ENCODE peak calls at places on chromosome 13, in seven cellular contexts. G is breast epithelium, V is Panc1, T is spleen, Q is stomach, J is sigmoid colon, W is HepG2. B is an unnamed sample. For H3K4me1, the result is how much of the 10 kb centered on the place peaks cover.

GRCh38 chr13:98450495-98451167 is 126.3 kb downstream of the STK24 start:
- DNase-seq in G (no peak), V (no peak), T (no peak), Q (no peak), J (peak), W (peak), B (no peak)

GRCh38 chr13:28746289-28746612 is 27.5 kb upstream of the SLC46A3 start:
- DNase-seq in G (no peak), V (no peak), T (no peak), Q (no peak), J (no peak), W (no peak), B (no peak)

GRCh38 chr13:47831265-47831664 is 169.8 kb downstream of the SUCLA2 start:
- DNase-seq in G (no peak), V (no peak), T (no peak), Q (no peak), J (no peak), W (peak), B (no peak)

GRCh38 chr13:40340368-40341085 is 325.9 kb downstream of the FOXO1 start:
- DNase-seq in G (no peak), V (no peak), T (no peak), Q (no peak), J (no peak), W (no peak), B (no peak)

GRCh38 chr13:50678464-50679162 is 164.9 kb downstream of the DLEU7 start:
- DNase-seq in G (no peak), V (no peak), T (no peak), Q (no peak), J (no peak), W (no peak), B (no peak)

GRCh38 chr13:51978836-51979556 is 32.3 kb downstream of the ATP7B start:
- DNase-seq in G (no peak), V (no peak), T (no peak), Q (no peak), J (no peak), W (peak), B (no peak)

GRCh38 chr13:52597676-52598075 is 44.6 kb upstream of the HNRNPA1L2 start:
- DNase-seq in G (no peak), V (no peak), T (no peak), Q (no peak), J (no peak), W (no peak), B (no peak)

GRCh38 chr13:26965976-26966375 is 205.4 kb upstream of the GPR12 start:
- DNase-seq in G (no peak), V (no peak), T (no peak), Q (peak), J (peak), W (no peak), B (no peak)

GRCh38 chr13:65913173-65913572 is 1317.0 kb downstream of the PCDH9 start:
- DNase-seq in G (no peak), V (no peak), T (no peak), Q (no peak), J (no peak), W (no peak), B (no peak)

GRCh38 chr13:112775791-112776279 is 86.0 kb downstream of the ATP11A start:
- DNase-seq in G (no peak), V (no peak), T (no peak), Q (no peak), J (no peak), W (no peak), B (peak)

GRCh38 chr13:102903659-102904407 is 58.0 kb downstream of the ERCC5 start:
- DNase-seq in G (no peak), V (no peak), T (no peak), Q (no peak), J (no peak), W (no peak), B (no peak)

GRCh38 chr13:96072392-96072791 is 17.5 kb upstream of the HS6ST3 start:
- DNase-seq in G (no peak), V (no peak), T (no peak), Q (no peak), J (no peak), W (no peak), B (no peak)

GRCh38 chr13:76189882-76190519 is 553.9 kb downstream of the LMO7 start:
- DNase-seq in G (no peak), V (no peak), T (peak), Q (no peak), J (no peak), W (no peak), B (no peak)

GRCh38 chr13:34933786-34934185 is 8.3 kb upstream of the NBEA start:
- DNase-seq in G (no peak), V (no peak), T (no peak), Q (no peak), J (no peak), W (no peak), B (no peak)

GRCh38 chr13:110726726-110727125 is 13.2 kb downstream of the ING1 start:
- DNase-seq in G (no peak), V (no peak), T (peak), Q (no peak), J (no peak), W (no peak), B (no peak)

GRCh38 chr13:43085545-43085944 is 62.2 kb downstream of the DNAJC15 start:
- DNase-seq in G (no peak), V (peak), T (no peak), Q (no peak), J (no peak), W (no peak), B (no peak)

GRCh38 chr13:65999441-65999840 is 1230.7 kb downstream of the PCDH9 start:
- DNase-seq in G (no peak), V (no peak), T (no peak), Q (no peak), J (no peak), W (no peak), B (no peak)

GRCh38 chr13:25059166-25059565 is 36.8 kb upstream of the PABPC3 start:
- DNase-seq in G (no peak), V (no peak), T (no peak), Q (no peak), J (no peak), W (no peak), B (no peak)

GRCh38 chr13:72166102-72166660 is 299.2 kb upstream of the DACH1 start:
- DNase-seq in G (no peak), V (no peak), T (no peak), Q (no peak), J (no peak), W (no peak), B (no peak)

GRCh38 chr13:20160346-20161274 is at the start of gene GJA3:
- DNase-seq in G (no peak), V (no peak), T (peak), Q (no peak), J (no peak), W (no peak), B (no peak)

GRCh38 chr13:109790071-109790470 is 3.7 kb upstream of the IRS2 start:
- DNase-seq in G (no peak), V (no peak), T (no peak), Q (no peak), J (no peak), W (no peak), B (no peak)

GRCh38 chr13:48304132-48304876 is 753 bp downstream of the RB1 start:
- DNase-seq in G (peak), V (no peak), T (peak), Q (peak), J (peak), W (peak), B (no peak)

GRCh38 chr13:111873676-111874178 is 193.2 kb upstream of the SOX1 start:
- DNase-seq in G (no peak), V (no peak), T (no peak), Q (no peak), J (no peak), W (no peak), B (peak)

GRCh38 chr13:99871249-99871898 is 100.2 kb downstream of the ZIC5 start:
- DNase-seq in G (no peak), V (no peak), T (no peak), Q (no peak), J (no peak), W (no peak), B (no peak)

GRCh38 chr13:94329754-94330551 is 149.5 kb downstream of the DCT start:
- DNase-seq in G (no peak), V (peak), T (no peak), Q (no peak), J (no peak), W (peak), B (no peak)

GRCh38 chr13:48660356-48661076 is 6.8 kb downstream of the CYSLTR2 start:
- DNase-seq in G (no peak), V (no peak), T (no peak), Q (no peak), J (no peak), W (no peak), B (no peak)

GRCh38 chr13:74919914-74920313 is 562.1 kb downstream of the TBC1D4 start:
- DNase-seq in G (no peak), V (no peak), T (no peak), Q (no peak), J (no peak), W (no peak), B (no peak)

GRCh38 chr13:113178070-113178895 is 19.8 kb downstream of the PROZ start:
- DNase-seq in G (no peak), V (no peak), T (no peak), Q (no peak), J (no peak), W (no peak), B (no peak)

GRCh38 chr13:76293346-76293745 is 592.9 kb downstream of the KCTD12 start:
- DNase-seq in G (no peak), V (no peak), T (no peak), Q (no peak), J (no peak), W (no peak), B (no peak)

GRCh38 chr13:24927810-24928404 is 163.9 kb downstream of the RNF17 start:
- DNase-seq in G (no peak), V (no peak), T (no peak), Q (no peak), J (no peak), W (peak), B (no peak)

GRCh38 chr13:78601124-78601885 is 2.0 kb downstream of the POU4F1 start:
- DNase-seq in G (no peak), V (no peak), T (peak), Q (no peak), J (no peak), W (no peak), B (no peak)

GRCh38 chr13:108214511-108215383 is 589 bp downstream of the LIG4 start:
- DNase-seq in G (no peak), V (no peak), T (peak), Q (no peak), J (peak), W (no peak), B (peak)

GRCh38 chr13:48585456-48585840 is 52.6 kb upstream of the RCBTB2 start:
- DNase-seq in G (peak), V (no peak), T (no peak), Q (peak), J (no peak), W (peak), B (no peak)

GRCh38 chr13:113742445-113743120 is 16.4 kb upstream of the TMEM255B start:
- DNase-seq in G (no peak), V (no peak), T (peak), Q (no peak), J (no peak), W (no peak), B (no peak)

GRCh38 chr13:112982281-112983041 is 13.4 kb downstream of the MCF2L start:
- DNase-seq in G (no peak), V (no peak), T (no peak), Q (no peak), J (no peak), W (no peak), B (no peak)

GRCh38 chr13:21670883-21671792 is at the start of gene FGF9:
- DNase-seq in G (peak), V (no peak), T (peak), Q (peak), J (peak), W (peak), B (peak)

GRCh38 chr13:21671793-21672680 is 1.2 kb downstream of the FGF9 start:
- DNase-seq in G (no peak), V (no peak), T (no peak), Q (no peak), J (no peak), W (no peak), B (no peak)

GRCh38 chr13:21670006-21670882 is 629 bp upstream of the FGF9 start:
- DNase-seq in G (no peak), V (no peak), T (peak), Q (peak), J (peak), W (no peak), B (no peak)

GRCh38 chr13:21672811-21673591 is 2.1 kb downstream of the FGF9 start:
- DNase-seq in G (no peak), V (no peak), T (no peak), Q (no peak), J (no peak), W (no peak), B (no peak)

GRCh38 chr13:21668665-21669599 is 1.9 kb upstream of the FGF9 start:
- DNase-seq in G (no peak), V (no peak), T (peak), Q (no peak), J (peak), W (no peak), B (peak)
- H3K27ac ChIP-seq in G (no peak), V (no peak), T (no peak), Q (peak), J (peak), W (no peak), B (no peak)

GRCh38 chr13:32752997-32753606 is 166.8 kb downstream of the PDS5B start:
- DNase-seq in G (no peak), V (no peak), T (no peak), Q (no peak), J (no peak), W (no peak), B (no peak)

GRCh38 chr13:32746474-32746873 is 160.2 kb downstream of the PDS5B start:
- DNase-seq in G (no peak), V (no peak), T (no peak), Q (no peak), J (no peak), W (no peak), B (no peak)

GRCh38 chr13:32745509-32745908 is 159.3 kb downstream of the PDS5B start:
- DNase-seq in G (no peak), V (no peak), T (no peak), Q (no peak), J (no peak), W (peak), B (no peak)

GRCh38 chr13:32751340-32751739 is 165.1 kb downstream of the PDS5B start:
- DNase-seq in G (no peak), V (no peak), T (no peak), Q (no peak), J (no peak), W (no peak), B (no peak)

GRCh38 chr13:32748305-32748704 is 162.1 kb downstream of the PDS5B start:
- DNase-seq in G (no peak), V (no peak), T (no peak), Q (no peak), J (no peak), W (no peak), B (no peak)
- TF ChIP-seq POLR2AphosphoS5 in G (no peak), V (no peak), T (no peak), Q (no peak), J (no peak), W (no peak), B (no peak)

GRCh38 chr13:81140675-81141074 is 799.7 kb upstream of the SPRY2 start:
- DNase-seq in G (no peak), V (no peak), T (no peak), Q (no peak), J (no peak), W (no peak), B (no peak)
- H3K4me1 ChIP-seq in G (under half), V (under half), T (under half), Q (under half), J (under half), W (under half), B (under half)

DNA sequence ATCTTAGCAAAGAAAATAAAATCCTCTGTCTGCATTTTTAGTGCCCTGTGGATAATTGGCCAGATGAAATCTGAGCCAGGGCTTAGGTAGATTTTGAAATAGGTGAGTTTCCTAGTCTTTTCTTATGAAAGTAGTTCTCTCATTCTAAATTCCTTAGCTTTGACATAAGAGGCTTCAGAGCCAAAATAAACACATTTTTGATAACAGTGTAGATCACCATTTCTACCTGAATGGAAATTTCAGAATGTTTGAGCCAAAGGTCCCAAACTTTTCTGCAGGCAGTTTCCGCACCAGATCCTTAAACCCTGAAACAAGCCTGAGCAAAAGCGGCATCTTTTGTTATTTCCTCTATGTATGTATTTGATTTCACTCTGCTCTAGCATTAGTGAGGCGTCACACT is 551.2 kb downstream of the EFNB2 start:
- DNase-seq in G (no peak), V (no peak), T (no peak), Q (no peak), J (no peak), W (no peak), B (no peak)
- H3K27ac ChIP-seq in G (no peak), V (no peak), T (no peak), Q (no peak), J (no peak), W (no peak), B (no peak)

GRCh38 chr13:61084983-61085382 is 330.7 kb downstream of the PCDH20 start:
- DNase-seq in G (no peak), V (no peak), T (no peak), Q (no peak), J (no peak), W (no peak), B (no peak)

GRCh38 chr13:61086052-61086451 is 329.6 kb downstream of the PCDH20 start:
- DNase-seq in G (no peak), V (no peak), T (no peak), Q (no peak), J (no peak), W (no peak), B (no peak)
- TF ChIP-seq POLR2AphosphoS5 in G (no peak), V (no peak), T (no peak), Q (no peak), J (no peak), W (no peak), B (no peak)

DNA sequence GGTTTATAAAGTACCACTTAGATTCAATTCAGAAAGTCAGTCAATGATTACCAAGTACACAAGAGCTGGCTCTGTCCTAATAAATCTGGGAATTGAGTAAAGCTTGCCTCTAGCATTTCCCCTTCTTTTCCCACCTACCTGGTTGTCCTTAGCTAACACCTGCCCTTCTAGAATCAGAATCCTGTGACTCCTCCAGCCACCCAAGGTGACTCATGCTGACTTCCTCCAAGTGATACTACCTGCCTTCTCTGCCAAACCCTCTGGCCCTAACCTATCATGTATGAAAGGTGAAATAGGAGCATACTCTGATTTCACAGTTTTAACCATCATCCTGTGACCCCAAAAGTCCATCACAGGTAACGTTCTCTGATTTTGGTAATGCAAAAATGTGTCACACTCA is 151.2 kb downstream of the DIAPH3 start:
- DNase-seq in G (no peak), V (no peak), T (no peak), Q (peak), J (no peak), W (no peak), B (no peak)
- H3K4me1 ChIP-seq in G (under half), V (under half), T (under half), Q (under half), J (under half), W (under half), B (under half)